ENCODE peak calls at places on chromosomes 16 and 17, in nine cellular contexts. T is lung; P is CD4-positive, CD25-positive, alpha-beta regulatory T cell; U is NB4; Y is lower leg skin; R is ascending aorta; M is Peyer's patch; H is GM04504; I is T-helper 1 cell. C is an unnamed sample.

GRCh38 chr17:76791053-76791980 is 53.4 kb downstream of the MFSD11 start:
- DNase-seq in T (no peak), P (no peak), U (peak; percentile 76), Y (no peak), R (no peak), M (peak; percentile 29), H (peak; percentile 56), I (no peak), C (peak; percentile 18)

GRCh38 chr17:41069031-41069430 is 3.4 kb upstream of the KRTAP2-4 start:
- DNase-seq in T (no peak), P (no peak), U (no peak), Y (no peak), R (no peak), M (no peak), H (no peak), I (no peak), C (no peak)

GRCh38 chr16:11310997-11311561 is 29.9 kb upstream of the PRM1 start:
- DNase-seq in T (no peak), P (peak; percentile 70), U (peak; percentile 92), Y (no peak), R (no peak), M (peak; percentile 76), H (no peak), I (no peak), C (no peak)

GRCh38 chr17:41339571-41340169 is 11.0 kb downstream of the KRT33A start:
- DNase-seq in T (no peak), P (no peak), U (no peak), Y (no peak), R (no peak), M (no peak), H (no peak), I (no peak), C (no peak)

GRCh38 chr16:22291860-22292692 is 5.1 kb upstream of the POLR3E start:
- DNase-seq in T (no peak), P (no peak), U (no peak), Y (no peak), R (no peak), M (no peak), H (no peak), I (no peak), C (no peak)

GRCh38 chr17:7177210-7177953 is 1.8 kb downstream of the ASGR1 start:
- DNase-seq in T (peak; percentile 60), P (peak; percentile 53), U (peak; percentile 69), Y (peak; percentile 89), R (peak; percentile 73), M (peak; percentile 53), H (peak; percentile 21), I (peak; percentile 61), C (no peak)

GRCh38 chr16:21100447-21100846 is 50.2 kb downstream of the DNAH3 start:
- DNase-seq in T (no peak), P (no peak), U (no peak), Y (peak; percentile 2), R (no peak), M (no peak), H (no peak), I (no peak), C (peak; percentile 74)

GRCh38 chr17:49162866-49163265 is 30.3 kb downstream of the B4GALNT2 start:
- DNase-seq in T (no peak), P (no peak), U (no peak), Y (no peak), R (no peak), M (no peak), H (no peak), I (no peak), C (no peak)

GRCh38 chr16:84552135-84552534 is 47.7 kb upstream of the MEAK7 start:
- DNase-seq in T (no peak), P (no peak), U (no peak), Y (no peak), R (no peak), M (no peak), H (no peak), I (no peak), C (no peak)

GRCh38 chr17:77497578-77497934 is 356.8 kb downstream of the SEC14L1 start:
- DNase-seq in T (no peak), P (no peak), U (no peak), Y (peak; percentile 80), R (peak; percentile 52), M (no peak), H (no peak), I (no peak), C (no peak)

GRCh38 chr17:5915337-5915736 is 154.8 kb upstream of the WSCD1 start:
- DNase-seq in T (no peak), P (no peak), U (no peak), Y (no peak), R (no peak), M (no peak), H (no peak), I (no peak), C (no peak)

GRCh38 chr16:842061-842476 is 41.5 kb upstream of the GNG13 start:
- DNase-seq in T (no peak), P (no peak), U (no peak), Y (no peak), R (no peak), M (no peak), H (no peak), I (no peak), C (no peak)

GRCh38 chr17:9845306-9845705 is 19.6 kb downstream of the GLP2R start:
- DNase-seq in T (no peak), P (no peak), U (no peak), Y (no peak), R (no peak), M (no peak), H (no peak), I (no peak), C (no peak)

GRCh38 chr17:75135452-75135851 is 3.9 kb upstream of the NT5C start:
- DNase-seq in T (no peak), P (no peak), U (no peak), Y (no peak), R (no peak), M (no peak), H (no peak), I (no peak), C (no peak)

GRCh38 chr16:12016166-12016947 is 39.8 kb downstream of the SNX29 start:
- DNase-seq in T (no peak), P (no peak), U (no peak), Y (no peak), R (no peak), M (no peak), H (no peak), I (no peak), C (no peak)

GRCh38 chr17:30176845-30177244 is 58.7 kb downstream of the SLC6A4 start:
- DNase-seq in T (no peak), P (no peak), U (no peak), Y (no peak), R (no peak), M (no peak), H (no peak), I (no peak), C (no peak)

GRCh38 chr17:66647391-66647983 is 187.4 kb upstream of the CACNG5 start:
- DNase-seq in T (no peak), P (no peak), U (no peak), Y (no peak), R (no peak), M (no peak), H (no peak), I (no peak), C (no peak)

GRCh38 chr16:87350681-87351319 is 32.8 kb downstream of the FBXO31 start:
- DNase-seq in T (no peak), P (no peak), U (no peak), Y (no peak), R (no peak), M (no peak), H (peak; percentile 43), I (no peak), C (peak; percentile 14)

GRCh38 chr17:50222922-50223321 is 21.5 kb upstream of the COL1A1 start:
- DNase-seq in T (no peak), P (no peak), U (no peak), Y (no peak), R (peak; percentile 86), M (no peak), H (no peak), I (no peak), C (no peak)

GRCh38 chr16:19382887-19383816 is 34.5 kb upstream of the TMC5 start:
- DNase-seq in T (peak; percentile 83), P (no peak), U (no peak), Y (no peak), R (no peak), M (no peak), H (no peak), I (no peak), C (no peak)

GRCh38 chr16:3952342-3953131 is 72.0 kb upstream of the CREBBP start:
- DNase-seq in T (no peak), P (no peak), U (peak; percentile 95), Y (peak; percentile 94), R (peak; percentile 96), M (no peak), H (no peak), I (no peak), C (peak; percentile 78)

GRCh38 chr17:70767102-70767701 is 597.9 kb downstream of the KCNJ2 start:
- DNase-seq in T (no peak), P (no peak), U (peak; percentile 40), Y (no peak), R (no peak), M (no peak), H (peak; percentile 18), I (no peak), C (peak; percentile 18)

GRCh38 chr17:76702941-76703637 is 7.7 kb downstream of the MXRA7 start:
- DNase-seq in T (no peak), P (no peak), U (no peak), Y (no peak), R (no peak), M (no peak), H (no peak), I (no peak), C (no peak)

C was measured in stromal cell of bone marrow.